ENCODE peak calls at places on chromosomes 13 and 19, in five cellular contexts. E is lower leg skin, L is endothelial cell, I is adrenal gland, M is thyroid gland. V is an unnamed sample.
A peak's percentile ranks its signal among the peaks of the same experiment; 100 is the strongest.

GRCh38 chr13:109744512-109745051 is 41.8 kb downstream of the IRS2 start:
- DNase-seq in E (no peak), L (no peak), I (peak; percentile 84), M (peak; percentile 69), V (no peak)

GRCh38 chr13:113117956-113118327 is 4.7 kb upstream of the F10 start:
- DNase-seq in E (no peak), L (no peak), I (no peak), M (no peak), V (peak; percentile 2)

GRCh38 chr19:49881186-49881585 is 3.7 kb downstream of the TBC1D17 start:
- DNase-seq in E (no peak), L (no peak), I (no peak), M (no peak), V (no peak)

GRCh38 chr13:101841687-101842086 is 389.2 kb downstream of the ITGBL1 start:
- DNase-seq in E (no peak), L (no peak), I (no peak), M (no peak), V (no peak)

GRCh38 chr13:110109910-110110309 is 197.0 kb downstream of the COL4A1 start:
- DNase-seq in E (peak; percentile 58), L (no peak), I (peak; percentile 85), M (no peak), V (no peak)

GRCh38 chr19:12364391-12365093 is 941 bp downstream of the ZNF442 start:
- DNase-seq in E (peak; percentile 17), L (no peak), I (no peak), M (peak; percentile 24), V (peak; percentile 16)

GRCh38 chr19:33332248-33332647 is 29.9 kb upstream of the CEBPA start:
- DNase-seq in E (no peak), L (no peak), I (no peak), M (no peak), V (no peak)

GRCh38 chr19:35843676-35844481 is 8.4 kb downstream of the NPHS1 start:
- DNase-seq in E (no peak), L (no peak), I (no peak), M (peak; percentile 17), V (no peak)

GRCh38 chr19:14059093-14059480 is 2.8 kb downstream of the PALM3 start:
- DNase-seq in E (no peak), L (peak; percentile 49), I (no peak), M (no peak), V (peak; percentile 35)

GRCh38 chr19:18044825-18045304 is 36.9 kb downstream of the ARRDC2 start:
- DNase-seq in E (peak; percentile 73), L (no peak), I (peak; percentile 55), M (peak; percentile 77), V (peak; percentile 72)

GRCh38 chr19:1748115-1748702 is 5.1 kb upstream of the ONECUT3 start:
- DNase-seq in E (no peak), L (no peak), I (no peak), M (no peak), V (no peak)

GRCh38 chr19:46722004-46722380 is 5.1 kb upstream of the PRKD2 start:
- DNase-seq in E (no peak), L (no peak), I (no peak), M (no peak), V (no peak)

GRCh38 chr19:13210941-13211340 is 60.7 kb downstream of the IER2 start:
- DNase-seq in E (no peak), L (no peak), I (no peak), M (no peak), V (peak; percentile 16)

GRCh38 chr19:48629599-48630288 is 7.4 kb downstream of the DBP start:
- DNase-seq in E (no peak), L (peak; percentile 68), I (peak; percentile 86), M (peak; percentile 19), V (no peak)

GRCh38 chr13:43874512-43875092 is 4.9 kb downstream of the CCDC122 start:
- DNase-seq in E (no peak), L (no peak), I (no peak), M (no peak), V (no peak)

GRCh38 chr13:46475586-46475991 is 77.4 kb upstream of the LRCH1 start:
- DNase-seq in E (peak; percentile 59), L (no peak), I (no peak), M (no peak), V (no peak)

GRCh38 chr19:50972795-50973376 is 3.5 kb upstream of the KLK6 start:
- DNase-seq in E (no peak), L (no peak), I (no peak), M (no peak), V (no peak)

GRCh38 chr19:6227941-6228325 is 51.8 kb downstream of the MLLT1 start:
- DNase-seq in E (no peak), L (no peak), I (no peak), M (no peak), V (no peak)

GRCh38 chr13:35855531-35856019 is 275.6 kb downstream of the DCLK1 start:
- DNase-seq in E (peak; percentile 30), L (no peak), I (no peak), M (no peak), V (no peak)

GRCh38 chr13:102707465-102707864 is 12.6 kb upstream of the METTL21C start:
- DNase-seq in E (no peak), L (no peak), I (no peak), M (no peak), V (no peak)

GRCh38 chr19:2755811-2756210 is 16.0 kb upstream of the SLC39A3 start:
- DNase-seq in E (no peak), L (no peak), I (no peak), M (no peak), V (no peak)

GRCh38 chr13:106337096-106337495 is 198.4 kb downstream of the EFNB2 start:
- DNase-seq in E (no peak), L (no peak), I (no peak), M (no peak), V (no peak)

GRCh38 chr19:613732-614567 is 19.4 kb downstream of the POLRMT start:
- DNase-seq in E (no peak), L (no peak), I (no peak), M (no peak), V (no peak)

GRCh38 chr19:4870025-4870700 is 2.7 kb upstream of the PLIN3 start:
- DNase-seq in E (peak; percentile 47), L (no peak), I (peak; percentile 75), M (no peak), V (no peak)

GRCh38 chr13:20487927-20488326 is 37.7 kb downstream of the CRYL1 start:
- DNase-seq in E (no peak), L (no peak), I (no peak), M (peak; percentile 25), V (no peak)

GRCh38 chr13:99577934-99578917 is 77.0 kb downstream of the TM9SF2 start:
- DNase-seq in E (no peak), L (no peak), I (no peak), M (no peak), V (no peak)

GRCh38 chr13:92833071-92833470 is 393.5 kb upstream of the GPC6 start:
- DNase-seq in E (no peak), L (no peak), I (no peak), M (no peak), V (no peak)

GRCh38 chr13:93903909-93904308 is 575.6 kb downstream of the DCT start:
- DNase-seq in E (no peak), L (no peak), I (no peak), M (no peak), V (no peak)

GRCh38 chr19:7550987-7551761 is 15.7 kb downstream of the PNPLA6 start:
- DNase-seq in E (peak; percentile 29), L (peak; percentile 79), I (peak; percentile 82), M (peak; percentile 90), V (peak; percentile 22)

GRCh38 chr13:80529734-80530133 is 188.8 kb upstream of the SPRY2 start:
- DNase-seq in E (no peak), L (no peak), I (no peak), M (no peak), V (no peak)

GRCh38 chr19:46579286-46579944 is 21.7 kb upstream of the CALM3 start:
- DNase-seq in E (no peak), L (peak; percentile 73), I (no peak), M (no peak), V (no peak)

GRCh38 chr13:42380420-42381164 is 108.6 kb downstream of the AKAP11 start:
- DNase-seq in E (no peak), L (no peak), I (no peak), M (no peak), V (peak; percentile 42)

GRCh38 chr13:48860369-48860768 is 115.3 kb upstream of the FNDC3A start:
- DNase-seq in E (no peak), L (no peak), I (no peak), M (no peak), V (no peak)
- TF ChIP-seq CTCF in E (no peak), L (no peak), I (no peak), M (no peak), V (no peak)

GRCh38 chr19:57578487-57579205 is at the start of gene ZNF416:
- DNase-seq in E (peak; percentile 99), L (peak; percentile 90), I (peak; percentile 98), M (peak; percentile 98), V (peak; percentile 79)
- TF ChIP-seq CTCF in E (no peak), L (no peak), I (no peak), M (no peak), V (no peak)

GRCh38 chr13:39783051-39783450 is 127.6 kb downstream of the COG6 start:
- DNase-seq in E (no peak), L (no peak), I (no peak), M (no peak), V (no peak)
- TF ChIP-seq CTCF in E (no peak), L (no peak), I (peak; percentile 3), M (no peak), V (no peak)

GRCh38 chr19:57613941-57614743 is at the start of gene ZNF134:
- DNase-seq in E (peak; percentile 81), L (peak; percentile 86), I (peak; percentile 90), M (peak; percentile 92), V (peak; percentile 82)
- TF ChIP-seq CTCF in E (no peak), L (no peak), I (peak; percentile 43), M (no peak), V (no peak)

DNA sequence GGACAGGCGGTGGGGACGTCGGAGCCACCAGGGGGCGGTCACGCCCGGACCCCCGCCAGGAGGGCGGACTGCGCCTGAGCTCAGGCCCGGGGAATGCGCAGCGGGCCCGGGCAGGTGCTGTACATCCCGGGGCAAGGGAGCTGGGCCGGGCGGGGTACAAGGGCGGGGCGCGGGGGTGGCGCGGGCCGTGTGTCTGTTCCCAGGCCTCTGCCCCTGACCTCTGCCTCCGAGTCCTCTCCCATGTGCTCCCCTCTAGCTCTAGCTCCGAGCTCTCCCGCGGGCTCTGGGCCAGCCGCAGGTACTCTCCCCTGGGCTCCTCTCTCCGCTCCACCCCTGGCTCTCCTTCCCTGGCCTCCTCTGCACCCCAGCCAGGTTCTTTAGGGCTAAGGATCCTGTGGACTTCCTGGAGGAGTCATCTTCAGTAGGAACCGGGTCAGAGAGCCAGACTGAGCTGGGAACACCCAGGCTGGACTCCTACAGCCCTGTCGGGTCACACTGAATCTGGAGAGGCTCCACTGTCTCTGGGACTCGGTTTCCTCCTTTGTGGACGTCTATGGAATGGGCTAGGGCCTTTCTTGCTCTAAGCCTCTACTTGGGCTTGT is 2.3 kb downstream of the PPP1R13L start:
- DNase-seq in E (peak; percentile 53), L (peak; percentile 79), I (no peak), M (peak; percentile 39), V (peak; percentile 55)
- TF ChIP-seq CTCF in E (no peak), L (peak; percentile 77), I (peak; percentile 43), M (no peak), V (no peak)